ENCODE peak calls at places on chromosomes 13 and 19, in four cellular contexts. F is suprapubic skin, Z is esophagus muscularis mucosa, O is transverse colon. T is an unnamed sample.

GRCh38 chr13:77740097-77740496 is 42.6 kb downstream of the SLAIN1 start:
- DNase-seq in O (no peak), Z (no peak), F (no peak), T (no peak)

GRCh38 chr19:23770672-23771250 is 12.1 kb upstream of the ZNF681 start:
- DNase-seq in F (no peak), Z (no peak), O (no peak), T (no peak)

GRCh38 chr19:9941236-9941635 is 4.9 kb upstream of the OLFM2 start:
- DNase-seq in F (no peak), O (no peak), Z (no peak), T (no peak)

GRCh38 chr13:79973533-79973963 is 367.4 kb downstream of the SPRY2 start:
- DNase-seq in O (peak), Z (no peak), F (peak), T (no peak)

GRCh38 chr13:29581666-29582065 is 13.8 kb downstream of the SLC7A1 start:
- DNase-seq in O (no peak), F (no peak), Z (no peak), T (no peak)

GRCh38 chr13:29676941-29677452 is 81.5 kb upstream of the SLC7A1 start:
- DNase-seq in O (peak), Z (no peak), F (no peak), T (no peak)

GRCh38 chr13:89856512-89856911 is 1491.0 kb upstream of the MIR17HG start:
- DNase-seq in F (no peak), Z (no peak), O (no peak), T (no peak)

GRCh38 chr19:49559928-49560327 is 20.4 kb downstream of the NOSIP start:
- DNase-seq in Z (no peak), O (no peak), F (no peak), T (no peak)

GRCh38 chr13:52665325-52665724 is 12.7 kb downstream of the SUGT1 start:
- DNase-seq in Z (no peak), O (no peak), F (no peak), T (no peak)

GRCh38 chr13:106122234-106122633 is 413.2 kb downstream of the EFNB2 start:
- DNase-seq in Z (no peak), O (no peak), F (no peak), T (no peak)

GRCh38 chr13:112186091-112186490 is 119.1 kb downstream of the SOX1 start:
- DNase-seq in Z (no peak), F (no peak), O (no peak), T (no peak)

GRCh38 chr13:67642638-67643037 is 412.5 kb upstream of the PCDH9 start:
- DNase-seq in O (no peak), Z (no peak), F (no peak), T (no peak)

GRCh38 chr19:13100871-13101589 is 1.6 kb downstream of the LYL1 start:
- DNase-seq in O (no peak), Z (no peak), F (no peak), T (no peak)

GRCh38 chr19:5974721-5975387 is 3.1 kb downstream of the RANBP3 start:
- DNase-seq in F (no peak), Z (no peak), O (no peak), T (no peak)

GRCh38 chr13:37510441-37510840 is 88.1 kb downstream of the POSTN start:
- DNase-seq in Z (no peak), O (no peak), F (no peak), T (no peak)

GRCh38 chr19:34480971-34481821 is at the start of gene WTIP:
- DNase-seq in Z (no peak), F (peak), O (peak), T (peak)

GRCh38 chr13:104847863-104848262 is 1687.6 kb downstream of the EFNB2 start:
- DNase-seq in F (no peak), O (no peak), Z (no peak), T (no peak)

GRCh38 chr13:33262997-33263396 is 22.6 kb downstream of the STARD13 start:
- DNase-seq in F (no peak), Z (no peak), O (no peak), T (no peak)

GRCh38 chr19:5765220-5765619 is 19.3 kb downstream of the PRR22 start:
- DNase-seq in O (no peak), F (no peak), Z (no peak), T (no peak)

DNA sequence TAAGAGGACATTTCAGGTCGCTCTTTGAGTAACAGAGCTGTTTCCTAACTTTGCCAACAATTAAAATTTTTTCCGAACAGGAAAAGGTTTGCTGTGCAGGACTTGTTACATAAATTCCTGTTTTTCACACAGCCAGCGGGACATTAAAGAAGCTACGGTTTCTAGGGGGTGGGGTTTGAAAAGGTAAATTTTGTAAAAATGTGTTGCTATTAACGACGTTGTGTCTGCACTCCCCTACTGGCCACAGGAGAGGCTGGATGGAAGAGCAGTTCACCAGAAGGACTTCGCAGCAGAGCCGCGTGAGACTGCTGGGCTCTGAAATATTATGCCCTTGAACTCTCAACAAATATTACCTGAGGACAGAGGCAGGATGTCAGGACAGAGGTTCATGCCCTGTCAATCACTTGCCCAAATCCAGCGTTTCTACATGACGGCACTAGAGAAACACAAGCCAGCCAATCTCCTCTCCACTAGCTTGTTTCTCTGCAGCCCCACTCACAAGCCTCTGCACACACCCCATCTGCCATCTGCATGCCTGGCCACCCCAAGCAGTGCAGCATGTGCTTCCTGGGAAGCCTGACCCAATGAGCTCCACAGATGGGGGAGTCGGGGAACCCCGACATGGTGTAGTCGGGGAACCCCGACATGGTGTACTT is 102.0 kb downstream of the FOXO1 start:
- DNase-seq in Z (no peak), O (no peak), F (no peak), T (no peak)
- TF ChIP-seq EP300 in Z (no peak), O (no peak), F (no peak), T (no peak)

DNA sequence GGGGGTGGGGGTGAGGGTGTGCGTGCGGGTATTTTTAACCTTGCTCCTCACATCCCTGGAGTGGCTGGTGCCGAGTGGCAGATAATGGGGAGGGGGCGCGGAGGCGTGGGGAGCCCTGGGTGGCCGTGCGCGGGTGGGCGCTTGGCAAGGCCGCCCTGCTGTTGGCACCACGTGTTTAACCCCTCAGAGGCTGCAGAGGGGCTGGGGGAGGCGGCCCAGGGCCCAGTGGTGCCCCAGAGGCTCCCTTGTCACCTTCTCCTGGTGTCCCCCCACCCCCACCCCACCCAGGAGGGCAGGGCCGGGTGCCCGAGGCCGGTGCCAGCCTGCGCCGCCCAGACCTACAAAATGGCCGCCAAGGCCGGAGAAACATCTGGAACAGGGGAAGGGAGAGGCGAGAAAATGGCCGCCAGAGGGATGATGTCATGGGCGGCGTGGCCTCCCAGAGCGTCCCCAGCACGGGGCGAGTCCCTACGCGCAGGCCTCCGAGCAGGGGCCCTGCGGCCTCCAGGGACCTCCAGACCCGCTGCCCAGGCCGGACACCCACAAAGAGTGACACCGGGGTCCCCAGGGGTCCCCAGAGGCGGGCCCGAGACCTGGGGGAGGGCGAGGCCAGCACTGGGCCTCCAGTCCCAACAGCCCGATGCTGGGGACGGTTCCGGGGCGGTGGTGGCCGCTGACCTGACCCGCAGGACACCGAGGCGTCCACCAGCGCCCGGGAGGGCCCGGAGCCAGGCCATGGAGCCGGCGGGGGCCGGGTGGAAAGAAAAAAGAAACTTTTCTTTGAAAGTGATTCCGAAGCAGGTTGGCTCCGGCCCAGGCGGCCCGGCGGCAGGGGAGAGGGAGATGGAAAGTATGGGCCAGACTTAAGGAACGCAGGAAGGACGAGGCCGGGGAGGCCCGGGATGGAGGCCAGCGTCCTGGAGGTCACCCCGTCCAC is 38.2 kb downstream of the NFIC start:
- DNase-seq in F (peak), Z (peak), O (peak), T (peak)
- TF ChIP-seq POLR2AphosphoS5 in F (peak), Z (peak), O (peak), T (peak)

GRCh38 chr19:44607917-44608316 is 5.4 kb upstream of the IGSF23 start:
- DNase-seq in O (no peak), Z (no peak), F (no peak), T (no peak)
- H3K4me3 ChIP-seq in O (no peak), Z (no peak), F (no peak), T (no peak)

DNA sequence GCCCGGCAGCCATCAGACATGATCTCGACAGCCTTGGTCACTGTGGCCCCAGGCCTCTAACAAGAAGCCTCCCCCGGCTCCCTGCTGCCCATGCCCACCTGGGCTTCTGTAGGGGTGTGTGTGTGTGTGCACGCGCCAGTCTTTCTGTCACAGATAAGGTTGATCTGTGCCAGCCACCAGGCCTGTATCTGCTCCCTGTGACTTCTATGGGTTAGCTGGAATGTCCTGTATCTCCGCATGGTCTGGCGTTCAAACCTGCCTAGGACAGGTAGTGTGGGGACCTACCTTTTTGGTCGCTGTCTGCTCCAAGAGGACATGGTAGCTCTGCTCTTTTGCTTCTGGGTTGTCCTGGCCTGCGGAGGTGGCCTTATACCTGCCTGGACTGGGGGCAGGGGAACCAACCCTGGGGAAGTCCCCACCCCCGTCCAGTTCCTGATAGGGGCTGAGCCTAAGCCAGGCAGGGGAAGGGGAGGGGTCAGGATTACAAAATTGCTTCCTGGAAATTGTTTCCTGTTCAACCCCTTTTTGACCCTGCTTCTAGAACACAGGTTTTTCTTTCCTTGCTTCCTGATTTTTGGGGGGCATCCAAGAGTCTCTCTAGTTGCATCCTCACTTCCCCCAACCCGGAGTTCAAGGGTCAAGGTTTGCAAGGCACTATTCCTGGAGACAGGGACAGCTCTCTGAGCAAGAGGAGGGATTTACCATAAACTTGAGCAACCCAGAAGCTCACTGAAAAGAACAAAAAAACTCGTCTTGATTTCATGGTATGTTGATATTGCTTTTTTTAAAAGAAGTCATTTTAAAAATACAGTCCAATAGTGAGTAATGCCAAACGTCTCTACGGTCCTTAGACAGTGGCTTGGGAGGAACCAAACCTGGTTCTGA is at the start of gene LRG1:
- DNase-seq in O (peak), F (no peak), Z (no peak), T (no peak)
- TF ChIP-seq EP300 in O (no peak), F (no peak), Z (no peak), T (peak)

DNA sequence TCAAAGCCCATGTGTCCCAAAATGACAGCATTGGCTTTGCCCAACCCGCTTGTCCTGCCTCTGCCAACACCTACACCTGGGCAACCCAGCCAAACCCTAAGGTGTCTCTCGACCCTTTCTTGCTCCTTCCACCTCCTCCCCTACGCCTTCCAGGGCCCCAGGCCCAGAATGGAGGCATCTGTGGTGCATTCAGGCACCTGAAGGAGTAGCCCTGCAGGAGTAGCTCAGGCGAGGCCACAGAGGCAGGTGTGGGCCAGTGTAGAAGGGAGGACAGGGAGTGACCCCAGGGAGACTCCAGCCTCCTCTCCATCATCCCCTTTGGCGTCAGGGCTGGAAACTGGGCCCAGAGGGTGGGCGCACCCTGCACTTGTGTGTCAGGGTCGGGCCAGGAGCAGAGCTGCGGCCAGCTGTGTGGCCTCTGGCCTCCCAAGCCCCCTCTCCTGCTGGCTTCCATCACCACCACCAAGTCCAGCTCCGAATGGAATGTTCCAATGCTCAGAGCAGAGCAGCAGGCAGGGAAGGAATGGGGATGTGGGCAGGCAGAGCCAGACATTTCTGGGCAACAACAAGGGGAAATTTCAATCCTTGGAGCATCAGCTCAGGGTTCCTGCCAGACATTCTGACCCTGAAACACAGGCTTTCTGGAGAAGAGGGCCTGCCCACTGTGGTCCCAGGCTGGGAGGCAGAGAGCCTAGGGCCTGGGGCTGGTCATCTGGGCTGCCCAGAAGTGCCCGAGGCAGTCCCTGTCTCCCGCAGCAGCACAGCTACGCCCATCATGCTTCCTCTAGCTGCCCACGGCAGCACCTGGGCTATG is 16.4 kb downstream of the PLEKHF1 start:
- DNase-seq in O (no peak), F (no peak), Z (no peak), T (peak)
- TF ChIP-seq POLR2AphosphoS5 in O (no peak), F (no peak), Z (peak), T (peak)

GRCh38 chr19:17855333-17856152 is 4.2 kb upstream of the RPL18A start:
- DNase-seq in Z (peak), F (peak), O (peak), T (peak)

GRCh38 chr19:17848598-17849292 is 963 bp upstream of the JAK3 start:
- DNase-seq in Z (no peak), F (no peak), O (no peak), T (no peak)

GRCh38 chr19:17859533-17860330 is at the start of gene RPL18A:
- DNase-seq in F (peak), Z (peak), O (peak), T (peak)

DNA sequence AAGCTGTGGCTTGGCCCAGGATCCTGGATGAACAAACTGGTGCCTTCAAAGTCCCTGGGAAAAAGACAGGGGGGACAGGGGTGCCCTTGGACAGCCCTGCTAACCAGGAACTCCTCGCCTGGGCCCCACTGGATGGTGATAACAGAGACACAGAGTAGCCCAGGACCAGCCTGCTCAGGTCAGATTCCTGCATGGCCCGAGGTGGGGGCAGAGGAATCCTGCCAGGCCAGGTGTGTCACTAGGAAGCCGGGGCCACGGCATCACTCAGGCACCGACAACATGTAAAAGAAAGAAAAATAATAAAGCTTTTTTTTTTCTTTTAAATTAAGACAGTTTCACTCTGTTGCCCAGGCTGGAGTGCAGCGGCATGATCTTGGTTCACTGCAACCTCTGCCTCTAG is 5.6 kb upstream of the RPL18A start:
- DNase-seq in Z (no peak), O (no peak), F (no peak), T (no peak)
- H3K4me3 ChIP-seq in Z (no peak), O (no peak), F (no peak), T (no peak)

GRCh38 chr13:26961890-26962615 is 201.5 kb upstream of the GPR12 start:
- DNase-seq in F (no peak), O (peak), Z (no peak), T (peak)
- TF ChIP-seq EP300 in F (no peak), O (no peak), Z (no peak), T (peak)

GRCh38 chr19:46823049-46823448 is 27.6 kb downstream of the AP2S1 start:
- DNase-seq in F (no peak), Z (no peak), O (no peak), T (no peak)

GRCh38 chr19:46825731-46826055 is 25.0 kb downstream of the AP2S1 start:
- DNase-seq in Z (no peak), F (no peak), O (no peak), T (no peak)

GRCh38 chr19:46824887-46825730 is 25.5 kb downstream of the AP2S1 start:
- DNase-seq in Z (no peak), O (peak), F (no peak), T (no peak)

GRCh38 chr19:46818812-46819211 is 30.4 kb upstream of the SLC1A5 start:
- DNase-seq in Z (no peak), O (no peak), F (no peak), T (no peak)

DNA sequence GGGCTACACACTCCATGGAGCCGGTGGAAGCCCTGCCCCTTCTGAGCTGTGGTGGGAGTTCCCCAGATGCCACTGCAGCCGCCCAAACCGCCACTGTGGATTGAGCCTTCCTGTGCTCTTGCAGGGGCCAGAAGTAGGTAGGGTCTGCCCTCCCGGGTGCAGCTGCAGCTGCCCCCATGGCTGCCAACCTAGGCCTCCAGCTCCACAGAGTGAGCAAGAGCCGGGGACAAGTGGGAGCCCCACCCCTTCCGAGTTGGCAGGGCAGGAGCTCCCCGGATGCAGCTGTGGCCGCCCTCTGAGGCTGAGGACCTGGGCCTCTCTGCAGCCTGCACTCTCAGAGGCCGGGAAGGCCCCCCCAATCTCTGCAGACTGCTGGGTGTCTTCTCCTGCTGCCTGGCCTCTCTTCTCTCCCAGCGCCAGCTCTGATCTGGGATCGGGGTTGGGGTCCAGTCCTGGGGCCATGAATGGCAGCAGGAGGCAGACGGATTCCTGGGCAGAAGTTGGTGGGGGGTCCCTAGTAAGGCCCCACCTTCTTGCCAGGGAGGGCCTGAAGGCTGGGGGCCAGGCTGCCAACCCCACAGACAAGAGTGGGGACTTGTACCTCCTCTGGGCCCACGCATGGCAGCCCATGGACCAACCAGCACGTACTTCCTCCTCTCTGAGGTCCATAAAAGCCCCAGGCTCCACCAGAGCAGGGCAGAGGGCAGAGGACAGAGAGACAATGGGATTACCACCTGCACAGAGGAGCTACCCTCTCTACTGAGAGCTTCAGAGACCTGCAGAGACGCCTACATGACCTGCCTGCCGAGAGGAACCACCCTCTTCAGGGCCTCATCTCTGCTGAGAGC is 28.9 kb downstream of the AP2S1 start:
- DNase-seq in O (peak), F (no peak), Z (no peak), T (no peak)
- TF ChIP-seq POLR2AphosphoS5 in O (no peak), F (no peak), Z (no peak), T (no peak)

GRCh38 chr13:99757756-99758464 is 213.7 kb downstream of the ZIC5 start:
- DNase-seq in Z (no peak), F (no peak), O (no peak), T (no peak)
- H3K4me3 ChIP-seq in Z (no peak), F (no peak), O (no peak), T (no peak)